ENCODE peak calls at places on chromosomes 5 and 9, in seven cellular contexts. One of them, this sample, is unnamed.

GRCh38 chr5:172444110-172444510 is 10.2 kb downstream of the SH3PXD2B start:
- DNase-seq in nucleus accumbens: no peak
- DNase-seq in activated CD8-positive, alpha-beta memory T cell treated with anti-CD3 and anti-CD28 coated beads, Interleukin-2, amount 50 U/mL, for 48 hours: no peak
- DNase-seq in activated naive CD4-positive, alpha-beta T cell treated with anti-CD3 and anti-CD28 coated beads for 36 hours: no peak
- DNase-seq in HL-60: no peak
- DNase-seq in natural killer cell treated with Interleukin-12 subunit alpha and Interleukin-12 subunit beta and Interleukin-15 and Interleukin-18, amount 100 ng/mL, for 72 hours: no peak
- DNase-seq in A172: peak
- DNase-seq in this sample: peak

GRCh38 chr9:127966416-127967150 is 14.2 kb downstream of the EEIG1 start:
- DNase-seq in nucleus accumbens: no peak
- DNase-seq in activated CD8-positive, alpha-beta memory T cell treated with anti-CD3 and anti-CD28 coated beads, Interleukin-2, amount 50 U/mL, for 48 hours: no peak
- DNase-seq in activated naive CD4-positive, alpha-beta T cell treated with anti-CD3 and anti-CD28 coated beads for 36 hours: no peak
- DNase-seq in HL-60: no peak
- DNase-seq in natural killer cell treated with Interleukin-12 subunit alpha and Interleukin-12 subunit beta and Interleukin-15 and Interleukin-18, amount 100 ng/mL, for 72 hours: no peak
- DNase-seq in A172: peak
- DNase-seq in this sample: no peak

GRCh38 chr9:129074106-129074505 is 6.8 kb upstream of the DOLPP1 start:
- DNase-seq in nucleus accumbens: no peak
- DNase-seq in activated CD8-positive, alpha-beta memory T cell treated with anti-CD3 and anti-CD28 coated beads, Interleukin-2, amount 50 U/mL, for 48 hours: no peak
- DNase-seq in activated naive CD4-positive, alpha-beta T cell treated with anti-CD3 and anti-CD28 coated beads for 36 hours: no peak
- DNase-seq in HL-60: no peak
- DNase-seq in natural killer cell treated with Interleukin-12 subunit alpha and Interleukin-12 subunit beta and Interleukin-15 and Interleukin-18, amount 100 ng/mL, for 72 hours: no peak
- DNase-seq in A172: no peak
- DNase-seq in this sample: no peak

GRCh38 chr5:149301744-149302380 is 30.2 kb downstream of the AFAP1L1 start:
- DNase-seq in nucleus accumbens: no peak
- DNase-seq in activated CD8-positive, alpha-beta memory T cell treated with anti-CD3 and anti-CD28 coated beads, Interleukin-2, amount 50 U/mL, for 48 hours: no peak
- DNase-seq in activated naive CD4-positive, alpha-beta T cell treated with anti-CD3 and anti-CD28 coated beads for 36 hours: no peak
- DNase-seq in HL-60: no peak
- DNase-seq in natural killer cell treated with Interleukin-12 subunit alpha and Interleukin-12 subunit beta and Interleukin-15 and Interleukin-18, amount 100 ng/mL, for 72 hours: no peak
- DNase-seq in A172: no peak
- DNase-seq in this sample: no peak

GRCh38 chr5:83608122-83608521 is 112.5 kb downstream of the HAPLN1 start:
- DNase-seq in nucleus accumbens: peak
- DNase-seq in activated CD8-positive, alpha-beta memory T cell treated with anti-CD3 and anti-CD28 coated beads, Interleukin-2, amount 50 U/mL, for 48 hours: no peak
- DNase-seq in activated naive CD4-positive, alpha-beta T cell treated with anti-CD3 and anti-CD28 coated beads for 36 hours: peak
- DNase-seq in HL-60: peak
- DNase-seq in natural killer cell treated with Interleukin-12 subunit alpha and Interleukin-12 subunit beta and Interleukin-15 and Interleukin-18, amount 100 ng/mL, for 72 hours: no peak
- DNase-seq in A172: peak
- DNase-seq in this sample: peak

GRCh38 chr5:35373196-35373696 is 143.0 kb upstream of the PRLR start:
- DNase-seq in nucleus accumbens: no peak
- DNase-seq in activated CD8-positive, alpha-beta memory T cell treated with anti-CD3 and anti-CD28 coated beads, Interleukin-2, amount 50 U/mL, for 48 hours: no peak
- DNase-seq in activated naive CD4-positive, alpha-beta T cell treated with anti-CD3 and anti-CD28 coated beads for 36 hours: no peak
- DNase-seq in HL-60: no peak
- DNase-seq in natural killer cell treated with Interleukin-12 subunit alpha and Interleukin-12 subunit beta and Interleukin-15 and Interleukin-18, amount 100 ng/mL, for 72 hours: no peak
- DNase-seq in A172: no peak
- DNase-seq in this sample: no peak

GRCh38 chr5:142512680-142513042 is 173.2 kb downstream of the FGF1 start:
- DNase-seq in nucleus accumbens: no peak
- DNase-seq in activated CD8-positive, alpha-beta memory T cell treated with anti-CD3 and anti-CD28 coated beads, Interleukin-2, amount 50 U/mL, for 48 hours: no peak
- DNase-seq in activated naive CD4-positive, alpha-beta T cell treated with anti-CD3 and anti-CD28 coated beads for 36 hours: no peak
- DNase-seq in HL-60: no peak
- DNase-seq in natural killer cell treated with Interleukin-12 subunit alpha and Interleukin-12 subunit beta and Interleukin-15 and Interleukin-18, amount 100 ng/mL, for 72 hours: no peak
- DNase-seq in A172: peak
- DNase-seq in this sample: peak

GRCh38 chr9:137384116-137384756 is 38.7 kb downstream of the EXD3 start:
- DNase-seq in nucleus accumbens: no peak
- DNase-seq in activated CD8-positive, alpha-beta memory T cell treated with anti-CD3 and anti-CD28 coated beads, Interleukin-2, amount 50 U/mL, for 48 hours: no peak
- DNase-seq in activated naive CD4-positive, alpha-beta T cell treated with anti-CD3 and anti-CD28 coated beads for 36 hours: no peak
- DNase-seq in HL-60: no peak
- DNase-seq in natural killer cell treated with Interleukin-12 subunit alpha and Interleukin-12 subunit beta and Interleukin-15 and Interleukin-18, amount 100 ng/mL, for 72 hours: no peak
- DNase-seq in A172: no peak
- DNase-seq in this sample: no peak

GRCh38 chr9:126474201-126474765 is 139.4 kb upstream of the LMX1B start:
- DNase-seq in nucleus accumbens: no peak
- DNase-seq in activated CD8-positive, alpha-beta memory T cell treated with anti-CD3 and anti-CD28 coated beads, Interleukin-2, amount 50 U/mL, for 48 hours: no peak
- DNase-seq in activated naive CD4-positive, alpha-beta T cell treated with anti-CD3 and anti-CD28 coated beads for 36 hours: no peak
- DNase-seq in HL-60: no peak
- DNase-seq in natural killer cell treated with Interleukin-12 subunit alpha and Interleukin-12 subunit beta and Interleukin-15 and Interleukin-18, amount 100 ng/mL, for 72 hours: no peak
- DNase-seq in A172: peak
- DNase-seq in this sample: peak

GRCh38 chr9:127388856-127389238 is 8.1 kb upstream of the SLC2A8 start:
- DNase-seq in nucleus accumbens: no peak
- DNase-seq in activated CD8-positive, alpha-beta memory T cell treated with anti-CD3 and anti-CD28 coated beads, Interleukin-2, amount 50 U/mL, for 48 hours: no peak
- DNase-seq in activated naive CD4-positive, alpha-beta T cell treated with anti-CD3 and anti-CD28 coated beads for 36 hours: no peak
- DNase-seq in HL-60: no peak
- DNase-seq in natural killer cell treated with Interleukin-12 subunit alpha and Interleukin-12 subunit beta and Interleukin-15 and Interleukin-18, amount 100 ng/mL, for 72 hours: no peak
- DNase-seq in A172: no peak
- DNase-seq in this sample: peak

GRCh38 chr5:52119768-52120167 is 667.9 kb upstream of the ITGA1 start:
- DNase-seq in nucleus accumbens: no peak
- DNase-seq in activated CD8-positive, alpha-beta memory T cell treated with anti-CD3 and anti-CD28 coated beads, Interleukin-2, amount 50 U/mL, for 48 hours: no peak
- DNase-seq in activated naive CD4-positive, alpha-beta T cell treated with anti-CD3 and anti-CD28 coated beads for 36 hours: no peak
- DNase-seq in HL-60: no peak
- DNase-seq in natural killer cell treated with Interleukin-12 subunit alpha and Interleukin-12 subunit beta and Interleukin-15 and Interleukin-18, amount 100 ng/mL, for 72 hours: no peak
- DNase-seq in A172: no peak
- DNase-seq in this sample: no peak

GRCh38 chr5:80915716-80916115 is 44.4 kb upstream of the RASGRF2 start:
- DNase-seq in nucleus accumbens: no peak
- DNase-seq in activated CD8-positive, alpha-beta memory T cell treated with anti-CD3 and anti-CD28 coated beads, Interleukin-2, amount 50 U/mL, for 48 hours: no peak
- DNase-seq in activated naive CD4-positive, alpha-beta T cell treated with anti-CD3 and anti-CD28 coated beads for 36 hours: no peak
- DNase-seq in HL-60: no peak
- DNase-seq in natural killer cell treated with Interleukin-12 subunit alpha and Interleukin-12 subunit beta and Interleukin-15 and Interleukin-18, amount 100 ng/mL, for 72 hours: no peak
- DNase-seq in A172: no peak
- DNase-seq in this sample: no peak

GRCh38 chr5:88770290-88771257 is 112.4 kb downstream of the MEF2C start:
- DNase-seq in nucleus accumbens: no peak
- DNase-seq in activated CD8-positive, alpha-beta memory T cell treated with anti-CD3 and anti-CD28 coated beads, Interleukin-2, amount 50 U/mL, for 48 hours: no peak
- DNase-seq in activated naive CD4-positive, alpha-beta T cell treated with anti-CD3 and anti-CD28 coated beads for 36 hours: no peak
- DNase-seq in HL-60: no peak
- DNase-seq in natural killer cell treated with Interleukin-12 subunit alpha and Interleukin-12 subunit beta and Interleukin-15 and Interleukin-18, amount 100 ng/mL, for 72 hours: no peak
- DNase-seq in A172: no peak
- DNase-seq in this sample: no peak

GRCh38 chr5:57986746-57987145 is 473.1 kb downstream of the PLK2 start:
- DNase-seq in nucleus accumbens: no peak
- DNase-seq in activated CD8-positive, alpha-beta memory T cell treated with anti-CD3 and anti-CD28 coated beads, Interleukin-2, amount 50 U/mL, for 48 hours: no peak
- DNase-seq in activated naive CD4-positive, alpha-beta T cell treated with anti-CD3 and anti-CD28 coated beads for 36 hours: no peak
- DNase-seq in HL-60: no peak
- DNase-seq in natural killer cell treated with Interleukin-12 subunit alpha and Interleukin-12 subunit beta and Interleukin-15 and Interleukin-18, amount 100 ng/mL, for 72 hours: no peak
- DNase-seq in A172: peak
- DNase-seq in this sample: peak

GRCh38 chr9:131678499-131679111 is 61.3 kb downstream of the RAPGEF1 start:
- DNase-seq in nucleus accumbens: no peak
- DNase-seq in activated CD8-positive, alpha-beta memory T cell treated with anti-CD3 and anti-CD28 coated beads, Interleukin-2, amount 50 U/mL, for 48 hours: peak
- DNase-seq in activated naive CD4-positive, alpha-beta T cell treated with anti-CD3 and anti-CD28 coated beads for 36 hours: peak
- DNase-seq in HL-60: peak
- DNase-seq in natural killer cell treated with Interleukin-12 subunit alpha and Interleukin-12 subunit beta and Interleukin-15 and Interleukin-18, amount 100 ng/mL, for 72 hours: peak
- DNase-seq in A172: peak
- DNase-seq in this sample: peak

GRCh38 chr9:36485647-36486453 is 85.8 kb upstream of the RNF38 start:
- DNase-seq in nucleus accumbens: no peak
- DNase-seq in activated CD8-positive, alpha-beta memory T cell treated with anti-CD3 and anti-CD28 coated beads, Interleukin-2, amount 50 U/mL, for 48 hours: no peak
- DNase-seq in activated naive CD4-positive, alpha-beta T cell treated with anti-CD3 and anti-CD28 coated beads for 36 hours: peak
- DNase-seq in HL-60: no peak
- DNase-seq in natural killer cell treated with Interleukin-12 subunit alpha and Interleukin-12 subunit beta and Interleukin-15 and Interleukin-18, amount 100 ng/mL, for 72 hours: no peak
- DNase-seq in A172: peak
- DNase-seq in this sample: no peak

GRCh38 chr5:127210082-127210481 is 80.5 kb upstream of the MEGF10 start:
- DNase-seq in nucleus accumbens: no peak
- DNase-seq in activated CD8-positive, alpha-beta memory T cell treated with anti-CD3 and anti-CD28 coated beads, Interleukin-2, amount 50 U/mL, for 48 hours: no peak
- DNase-seq in activated naive CD4-positive, alpha-beta T cell treated with anti-CD3 and anti-CD28 coated beads for 36 hours: no peak
- DNase-seq in HL-60: no peak
- DNase-seq in natural killer cell treated with Interleukin-12 subunit alpha and Interleukin-12 subunit beta and Interleukin-15 and Interleukin-18, amount 100 ng/mL, for 72 hours: no peak
- DNase-seq in A172: peak
- DNase-seq in this sample: no peak

GRCh38 chr5:93794954-93795353 is 53.6 kb upstream of the POU5F2 start:
- DNase-seq in nucleus accumbens: no peak
- DNase-seq in activated CD8-positive, alpha-beta memory T cell treated with anti-CD3 and anti-CD28 coated beads, Interleukin-2, amount 50 U/mL, for 48 hours: no peak
- DNase-seq in activated naive CD4-positive, alpha-beta T cell treated with anti-CD3 and anti-CD28 coated beads for 36 hours: no peak
- DNase-seq in HL-60: no peak
- DNase-seq in natural killer cell treated with Interleukin-12 subunit alpha and Interleukin-12 subunit beta and Interleukin-15 and Interleukin-18, amount 100 ng/mL, for 72 hours: no peak
- DNase-seq in A172: no peak
- DNase-seq in this sample: no peak

GRCh38 chr9:557601-558201 is 283.8 kb upstream of the DMRT1 start:
- DNase-seq in nucleus accumbens: no peak
- DNase-seq in activated CD8-positive, alpha-beta memory T cell treated with anti-CD3 and anti-CD28 coated beads, Interleukin-2, amount 50 U/mL, for 48 hours: no peak
- DNase-seq in activated naive CD4-positive, alpha-beta T cell treated with anti-CD3 and anti-CD28 coated beads for 36 hours: no peak
- DNase-seq in HL-60: no peak
- DNase-seq in natural killer cell treated with Interleukin-12 subunit alpha and Interleukin-12 subunit beta and Interleukin-15 and Interleukin-18, amount 100 ng/mL, for 72 hours: no peak
- DNase-seq in A172: peak
- DNase-seq in this sample: no peak

GRCh38 chr9:16705121-16705604 is 165.3 kb downstream of the BNC2 start:
- DNase-seq in nucleus accumbens: no peak
- DNase-seq in activated CD8-positive, alpha-beta memory T cell treated with anti-CD3 and anti-CD28 coated beads, Interleukin-2, amount 50 U/mL, for 48 hours: no peak
- DNase-seq in activated naive CD4-positive, alpha-beta T cell treated with anti-CD3 and anti-CD28 coated beads for 36 hours: no peak
- DNase-seq in HL-60: no peak
- DNase-seq in natural killer cell treated with Interleukin-12 subunit alpha and Interleukin-12 subunit beta and Interleukin-15 and Interleukin-18, amount 100 ng/mL, for 72 hours: no peak
- DNase-seq in A172: peak
- DNase-seq in this sample: peak

GRCh38 chr9:89564257-89564878 is 40.4 kb upstream of the GADD45G start:
- DNase-seq in nucleus accumbens: no peak
- DNase-seq in activated CD8-positive, alpha-beta memory T cell treated with anti-CD3 and anti-CD28 coated beads, Interleukin-2, amount 50 U/mL, for 48 hours: no peak
- DNase-seq in activated naive CD4-positive, alpha-beta T cell treated with anti-CD3 and anti-CD28 coated beads for 36 hours: no peak
- DNase-seq in HL-60: peak
- DNase-seq in natural killer cell treated with Interleukin-12 subunit alpha and Interleukin-12 subunit beta and Interleukin-15 and Interleukin-18, amount 100 ng/mL, for 72 hours: no peak
- DNase-seq in A172: peak
- DNase-seq in this sample: no peak

GRCh38 chr9:92706218-92706940 is 36.4 kb upstream of the IPPK start:
- DNase-seq in nucleus accumbens: no peak
- DNase-seq in activated CD8-positive, alpha-beta memory T cell treated with anti-CD3 and anti-CD28 coated beads, Interleukin-2, amount 50 U/mL, for 48 hours: no peak
- DNase-seq in activated naive CD4-positive, alpha-beta T cell treated with anti-CD3 and anti-CD28 coated beads for 36 hours: peak
- DNase-seq in HL-60: peak
- DNase-seq in natural killer cell treated with Interleukin-12 subunit alpha and Interleukin-12 subunit beta and Interleukin-15 and Interleukin-18, amount 100 ng/mL, for 72 hours: no peak
- DNase-seq in A172: no peak
- DNase-seq in this sample: no peak

GRCh38 chr9:120343416-120343815 is 236.6 kb downstream of the CDK5RAP2 start:
- DNase-seq in nucleus accumbens: no peak
- DNase-seq in activated CD8-positive, alpha-beta memory T cell treated with anti-CD3 and anti-CD28 coated beads, Interleukin-2, amount 50 U/mL, for 48 hours: no peak
- DNase-seq in activated naive CD4-positive, alpha-beta T cell treated with anti-CD3 and anti-CD28 coated beads for 36 hours: no peak
- DNase-seq in HL-60: no peak
- DNase-seq in natural killer cell treated with Interleukin-12 subunit alpha and Interleukin-12 subunit beta and Interleukin-15 and Interleukin-18, amount 100 ng/mL, for 72 hours: no peak
- DNase-seq in A172: no peak
- DNase-seq in this sample: no peak

GRCh38 chr5:113294341-113295110 is 140.3 kb downstream of the TSSK1B start:
- DNase-seq in nucleus accumbens: peak
- DNase-seq in activated CD8-positive, alpha-beta memory T cell treated with anti-CD3 and anti-CD28 coated beads, Interleukin-2, amount 50 U/mL, for 48 hours: peak
- DNase-seq in activated naive CD4-positive, alpha-beta T cell treated with anti-CD3 and anti-CD28 coated beads for 36 hours: peak
- DNase-seq in HL-60: peak
- DNase-seq in natural killer cell treated with Interleukin-12 subunit alpha and Interleukin-12 subunit beta and Interleukin-15 and Interleukin-18, amount 100 ng/mL, for 72 hours: peak
- DNase-seq in A172: peak
- DNase-seq in this sample: peak

GRCh38 chr5:64210866-64211265 is 45.2 kb downstream of the RNF180 start:
- DNase-seq in nucleus accumbens: no peak
- DNase-seq in activated CD8-positive, alpha-beta memory T cell treated with anti-CD3 and anti-CD28 coated beads, Interleukin-2, amount 50 U/mL, for 48 hours: no peak
- DNase-seq in activated naive CD4-positive, alpha-beta T cell treated with anti-CD3 and anti-CD28 coated beads for 36 hours: no peak
- DNase-seq in HL-60: no peak
- DNase-seq in natural killer cell treated with Interleukin-12 subunit alpha and Interleukin-12 subunit beta and Interleukin-15 and Interleukin-18, amount 100 ng/mL, for 72 hours: no peak
- DNase-seq in A172: peak
- DNase-seq in this sample: peak

GRCh38 chr5:32275421-32275765 is 37.3 kb downstream of the MTMR12 start:
- DNase-seq in nucleus accumbens: no peak
- DNase-seq in activated CD8-positive, alpha-beta memory T cell treated with anti-CD3 and anti-CD28 coated beads, Interleukin-2, amount 50 U/mL, for 48 hours: no peak
- DNase-seq in activated naive CD4-positive, alpha-beta T cell treated with anti-CD3 and anti-CD28 coated beads for 36 hours: no peak
- DNase-seq in HL-60: no peak
- DNase-seq in natural killer cell treated with Interleukin-12 subunit alpha and Interleukin-12 subunit beta and Interleukin-15 and Interleukin-18, amount 100 ng/mL, for 72 hours: no peak
- DNase-seq in A172: no peak
- DNase-seq in this sample: peak

GRCh38 chr9:87194471-87194870 is 247.2 kb upstream of the GAS1 start:
- DNase-seq in nucleus accumbens: no peak
- DNase-seq in activated CD8-positive, alpha-beta memory T cell treated with anti-CD3 and anti-CD28 coated beads, Interleukin-2, amount 50 U/mL, for 48 hours: no peak
- DNase-seq in activated naive CD4-positive, alpha-beta T cell treated with anti-CD3 and anti-CD28 coated beads for 36 hours: no peak
- DNase-seq in HL-60: no peak
- DNase-seq in natural killer cell treated with Interleukin-12 subunit alpha and Interleukin-12 subunit beta and Interleukin-15 and Interleukin-18, amount 100 ng/mL, for 72 hours: no peak
- DNase-seq in A172: peak
- DNase-seq in this sample: peak

GRCh38 chr5:62214701-62215100 is 91.3 kb upstream of the KIF2A start:
- DNase-seq in nucleus accumbens: no peak
- DNase-seq in activated CD8-positive, alpha-beta memory T cell treated with anti-CD3 and anti-CD28 coated beads, Interleukin-2, amount 50 U/mL, for 48 hours: no peak
- DNase-seq in activated naive CD4-positive, alpha-beta T cell treated with anti-CD3 and anti-CD28 coated beads for 36 hours: no peak
- DNase-seq in HL-60: no peak
- DNase-seq in natural killer cell treated with Interleukin-12 subunit alpha and Interleukin-12 subunit beta and Interleukin-15 and Interleukin-18, amount 100 ng/mL, for 72 hours: no peak
- DNase-seq in A172: peak
- DNase-seq in this sample: no peak

GRCh38 chr9:132990781-132991180 is 12.3 kb downstream of the GFI1B start:
- DNase-seq in nucleus accumbens: no peak
- DNase-seq in activated CD8-positive, alpha-beta memory T cell treated with anti-CD3 and anti-CD28 coated beads, Interleukin-2, amount 50 U/mL, for 48 hours: no peak
- DNase-seq in activated naive CD4-positive, alpha-beta T cell treated with anti-CD3 and anti-CD28 coated beads for 36 hours: no peak
- DNase-seq in HL-60: no peak
- DNase-seq in natural killer cell treated with Interleukin-12 subunit alpha and Interleukin-12 subunit beta and Interleukin-15 and Interleukin-18, amount 100 ng/mL, for 72 hours: no peak
- DNase-seq in A172: no peak
- DNase-seq in this sample: no peak

GRCh38 chr5:176810687-176811501 is 535 bp downstream of the UNC5A start:
- DNase-seq in nucleus accumbens: no peak
- DNase-seq in activated CD8-positive, alpha-beta memory T cell treated with anti-CD3 and anti-CD28 coated beads, Interleukin-2, amount 50 U/mL, for 48 hours: no peak
- DNase-seq in activated naive CD4-positive, alpha-beta T cell treated with anti-CD3 and anti-CD28 coated beads for 36 hours: peak
- DNase-seq in HL-60: no peak
- DNase-seq in natural killer cell treated with Interleukin-12 subunit alpha and Interleukin-12 subunit beta and Interleukin-15 and Interleukin-18, amount 100 ng/mL, for 72 hours: no peak
- DNase-seq in A172: no peak
- DNase-seq in this sample: peak

GRCh38 chr9:83708515-83709158 is 879 bp upstream of the UBQLN1 start:
- DNase-seq in nucleus accumbens: peak
- DNase-seq in activated CD8-positive, alpha-beta memory T cell treated with anti-CD3 and anti-CD28 coated beads, Interleukin-2, amount 50 U/mL, for 48 hours: peak
- DNase-seq in activated naive CD4-positive, alpha-beta T cell treated with anti-CD3 and anti-CD28 coated beads for 36 hours: peak
- DNase-seq in HL-60: peak
- DNase-seq in natural killer cell treated with Interleukin-12 subunit alpha and Interleukin-12 subunit beta and Interleukin-15 and Interleukin-18, amount 100 ng/mL, for 72 hours: peak
- DNase-seq in A172: peak
- DNase-seq in this sample: peak

This sample was measured in mesenchymal stem cell.